ENCODE peak calls at places on chromosomes 6 and 20, in ten cellular contexts. Q, E, Y, L, M, K, I, J, R and W are unnamed samples. For H3K27me3, the result is how much of the 10 kb centered on the place peaks cover.

GRCh38 chr6:146868671-146869209 is 270.0 kb downstream of the ADGB start:
- DNase-seq in L (no peak), R (no peak), Y (no peak), J (no peak), I (no peak), Q (no peak), M (no peak), E (no peak), K (no peak), W (no peak)

GRCh38 chr6:165922309-165922794 is 245.3 kb downstream of the TBXT start:
- DNase-seq in K (no peak), J (no peak), E (no peak), R (no peak), Y (no peak), I (no peak), L (no peak), M (no peak), Q (no peak), W (no peak)

GRCh38 chr20:64277571-64278318 is 22.2 kb downstream of the PCMTD2 start:
- DNase-seq in J (peak), Q (no peak), M (no peak), E (no peak), L (no peak), R (no peak), K (no peak), I (no peak), Y (no peak), W (no peak)

GRCh38 chr6:107116328-107116892 is 1.1 kb upstream of the BEND3 start:
- DNase-seq in R (no peak), Y (no peak), M (no peak), I (no peak), E (peak), Q (no peak), J (peak), L (peak), K (peak), W (no peak)

GRCh38 chr6:70903665-70904452 is 53.0 kb downstream of the B3GAT2 start:
- DNase-seq in M (no peak), I (no peak), R (no peak), L (no peak), Q (no peak), Y (no peak), J (no peak), E (no peak), K (no peak), W (no peak)

GRCh38 chr6:129889580-129889979 is 28.5 kb upstream of the TMEM244 start:
- DNase-seq in I (no peak), J (no peak), M (peak), K (no peak), Q (no peak), L (no peak), R (no peak), Y (no peak), E (no peak), W (no peak)

GRCh38 chr6:27650620-27651370 is 177.9 kb upstream of the ZNF184 start:
- DNase-seq in K (no peak), Y (no peak), E (peak), R (no peak), J (no peak), L (peak), Q (no peak), M (peak), I (no peak), W (no peak)

GRCh38 chr6:75044846-75045245 is 161.0 kb downstream of the COL12A1 start:
- DNase-seq in E (no peak), M (no peak), R (no peak), Y (no peak), K (no peak), I (no peak), Q (no peak), J (no peak), L (no peak), W (no peak)

GRCh38 chr6:159633196-159633595 is 59.8 kb downstream of the SOD2 start:
- DNase-seq in Y (no peak), L (no peak), I (no peak), J (no peak), E (no peak), K (no peak), M (no peak), R (no peak), Q (no peak), W (no peak)

GRCh38 chr6:138724015-138724414 is 49.6 kb upstream of the CCDC28A start:
- DNase-seq in J (no peak), L (no peak), M (no peak), K (no peak), Q (no peak), I (no peak), R (peak), Y (no peak), E (no peak), W (no peak)

GRCh38 chr6:81751388-81752083 is 945 bp downstream of the TENT5A start:
- DNase-seq in L (no peak), K (peak), M (no peak), I (peak), Q (no peak), J (peak), E (peak), Y (peak), R (peak), W (no peak)

GRCh38 chr6:113073611-113074191 is 726.6 kb downstream of the RFPL4B start:
- DNase-seq in J (no peak), M (no peak), Q (no peak), L (no peak), K (no peak), E (no peak), Y (no peak), R (no peak), I (no peak), W (no peak)

GRCh38 chr6:43334466-43335095 is 26.0 kb upstream of the CRIP3 start:
- DNase-seq in M (no peak), R (no peak), J (no peak), Q (no peak), Y (no peak), L (no peak), K (no peak), E (peak), I (no peak), W (peak)

GRCh38 chr6:90103056-90103793 is 193.4 kb downstream of the BACH2 start:
- DNase-seq in M (no peak), Q (no peak), I (no peak), K (no peak), E (no peak), R (no peak), L (no peak), J (no peak), Y (no peak), W (no peak)

GRCh38 chr6:142694054-142694453 is 250.9 kb downstream of the HIVEP2 start:
- DNase-seq in L (no peak), I (no peak), K (no peak), M (no peak), Y (no peak), E (no peak), R (no peak), J (no peak), Q (no peak), W (no peak)

GRCh38 chr6:153167026-153167891 is 36.2 kb upstream of the RGS17 start:
- DNase-seq in M (peak), Y (no peak), E (no peak), Q (no peak), I (no peak), K (no peak), J (no peak), L (no peak), R (no peak), W (no peak)

DNA sequence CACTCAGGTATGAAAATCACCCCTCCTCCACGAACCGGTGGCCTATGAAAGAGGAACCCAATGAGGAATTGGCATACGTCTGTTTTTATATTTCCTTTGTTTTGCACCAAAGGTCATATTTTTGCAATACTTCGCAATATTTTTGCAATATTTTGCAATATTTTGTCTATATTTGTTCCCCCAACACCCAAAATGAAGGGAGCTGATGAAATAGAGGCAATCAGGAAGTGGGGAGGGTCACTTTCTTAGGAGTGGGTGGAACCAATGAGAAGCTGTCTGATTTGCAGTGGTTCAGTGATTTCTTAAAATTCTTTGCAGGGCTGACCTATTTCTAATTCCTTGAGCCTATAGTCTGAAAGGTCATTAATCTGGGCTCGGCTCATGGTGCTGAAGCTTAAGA is 296.7 kb upstream of the TSHZ2 start:
- DNase-seq in Q (no peak), M (no peak), L (no peak), R (no peak), J (no peak), K (no peak), E (no peak), I (no peak), Y (no peak), W (no peak)
- H3K4me3 ChIP-seq in Q (no peak), M (no peak), L (no peak), R (no peak), J (no peak), K (no peak), E (no peak), I (no peak), Y (no peak), W (no peak)

GRCh38 chr20:43563429-43563828 is 4.6 kb downstream of the SGK2 start:
- DNase-seq in E (no peak), I (no peak), Q (no peak), K (no peak), Y (no peak), R (no peak), L (no peak), J (no peak), M (no peak), W (no peak)

GRCh38 chr20:43565758-43566104 is 6.9 kb downstream of the SGK2 start:
- DNase-seq in R (no peak), I (no peak), M (no peak), K (no peak), Y (no peak), Q (no peak), L (no peak), J (no peak), E (no peak), W (no peak)

GRCh38 chr20:43563991-43564390 is 5.2 kb downstream of the SGK2 start:
- DNase-seq in Q (no peak), E (no peak), Y (no peak), I (no peak), R (no peak), J (no peak), K (no peak), L (no peak), M (no peak), W (no peak)

GRCh38 chr20:43564455-43564854 is 5.6 kb downstream of the SGK2 start:
- DNase-seq in I (no peak), R (no peak), Y (no peak), K (no peak), E (no peak), L (no peak), Q (no peak), J (no peak), M (no peak), W (no peak)

DNA sequence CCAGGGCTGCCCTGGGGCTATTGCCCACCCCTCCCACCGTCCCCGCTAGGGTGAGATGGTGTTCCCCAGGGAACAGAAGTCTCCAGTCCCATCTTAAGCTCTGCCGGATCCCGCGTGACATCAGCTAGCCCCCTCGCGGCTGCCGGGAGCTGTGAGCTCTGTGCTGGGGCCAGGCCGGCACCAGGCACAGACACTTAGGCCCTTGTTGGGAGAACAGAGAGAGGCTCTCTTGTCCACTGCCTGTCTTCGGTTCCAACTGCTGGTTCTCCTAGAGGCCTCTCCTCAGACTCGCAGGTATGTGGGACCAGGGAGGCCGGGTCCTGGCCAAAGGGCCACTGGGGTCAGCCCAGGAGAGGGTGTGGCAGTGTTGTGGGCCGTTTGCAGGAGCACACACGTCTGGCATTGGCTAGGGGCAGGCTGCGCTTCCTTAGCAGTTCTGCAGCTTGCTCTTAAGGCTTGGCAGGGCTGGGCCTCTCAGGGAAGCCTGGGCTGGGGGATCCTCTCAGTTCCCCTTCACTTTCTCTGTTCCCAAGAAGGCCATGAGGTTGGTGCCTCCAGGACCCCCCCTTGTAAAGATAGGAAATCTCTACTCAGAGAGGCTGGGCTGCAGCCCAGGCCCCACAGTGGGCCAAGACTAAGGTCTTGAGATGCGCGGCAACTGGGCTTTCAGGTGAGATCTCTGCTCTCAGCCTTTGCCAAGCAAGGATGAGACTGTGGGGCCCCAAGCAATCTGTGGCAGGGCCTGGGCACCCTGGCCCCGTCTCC is 6.3 kb downstream of the SGK2 start:
- DNase-seq in Q (no peak), Y (peak), R (no peak), E (no peak), M (no peak), L (no peak), I (no peak), J (no peak), K (no peak), W (no peak)
- H3K27ac ChIP-seq in Q (no peak), Y (no peak), R (no peak), E (no peak), M (no peak), L (no peak), I (no peak), J (no peak), K (no peak), W (no peak)

GRCh38 chr20:37627060-37627766 is 66.6 kb upstream of the CTNNBL1 start:
- DNase-seq in Y (no peak), J (no peak), L (peak), E (peak), I (no peak), K (no peak), R (no peak), Q (no peak), M (peak), W (peak)

GRCh38 chr20:37630161-37630560 is 63.7 kb upstream of the CTNNBL1 start:
- DNase-seq in K (no peak), Y (no peak), Q (no peak), J (no peak), L (no peak), I (no peak), M (no peak), R (no peak), E (no peak), W (no peak)

GRCh38 chr20:37636212-37636975 is 57.4 kb upstream of the CTNNBL1 start:
- DNase-seq in R (no peak), Q (no peak), Y (no peak), J (no peak), L (no peak), K (no peak), M (no peak), E (no peak), I (no peak), W (no peak)

GRCh38 chr20:37627767-37628130 is 66.1 kb upstream of the CTNNBL1 start:
- DNase-seq in J (no peak), M (no peak), Q (no peak), R (no peak), I (no peak), Y (no peak), L (no peak), K (no peak), E (no peak), W (no peak)

DNA sequence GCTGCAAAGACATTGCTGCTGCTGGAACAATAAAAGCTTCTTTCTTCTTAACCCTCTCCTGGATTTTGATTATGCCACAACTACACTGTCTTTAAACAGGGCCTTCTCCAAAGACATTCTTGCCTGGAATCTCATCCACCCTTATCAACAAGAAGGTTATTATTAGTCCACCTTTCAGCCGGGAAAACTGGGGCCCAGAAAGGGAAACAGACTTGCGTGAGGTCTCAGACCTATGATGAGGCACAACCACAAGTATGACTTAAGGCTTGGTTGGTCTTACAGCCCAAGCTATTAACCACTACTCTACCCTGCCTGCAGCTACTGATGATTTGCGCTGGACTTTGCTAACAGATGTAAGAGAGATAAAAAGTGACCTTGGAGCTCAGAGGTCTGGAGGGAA is 62.8 kb upstream of the CTNNBL1 start:
- DNase-seq in E (no peak), R (no peak), L (no peak), J (no peak), M (no peak), Q (no peak), I (no peak), K (no peak), Y (no peak), W (no peak)
- H3K27me3 ChIP-seq in E (under half), R (under half), L (under half), J (under half), M (under half), Q (under half), I (under half), K (under half), Y (under half), W (under half)

GRCh38 chr20:47814632-47815415 is 29.5 kb upstream of the SULF2 start:
- DNase-seq in M (no peak), I (no peak), E (no peak), K (no peak), Q (no peak), L (no peak), R (no peak), Y (no peak), J (peak), W (no peak)

GRCh38 chr20:47817573-47817972 is 32.3 kb upstream of the SULF2 start:
- DNase-seq in J (no peak), Q (no peak), E (no peak), R (no peak), K (no peak), M (no peak), I (no peak), Y (no peak), L (no peak), W (no peak)

GRCh38 chr20:47816487-47817451 is 31.5 kb upstream of the SULF2 start:
- DNase-seq in I (no peak), L (no peak), J (peak), Y (no peak), Q (no peak), K (no peak), M (no peak), E (no peak), R (no peak), W (no peak)

GRCh38 chr20:47815416-47815806 is 30.1 kb upstream of the SULF2 start:
- DNase-seq in R (no peak), Y (no peak), J (no peak), I (no peak), Q (no peak), E (no peak), M (no peak), L (no peak), K (no peak), W (no peak)

DNA sequence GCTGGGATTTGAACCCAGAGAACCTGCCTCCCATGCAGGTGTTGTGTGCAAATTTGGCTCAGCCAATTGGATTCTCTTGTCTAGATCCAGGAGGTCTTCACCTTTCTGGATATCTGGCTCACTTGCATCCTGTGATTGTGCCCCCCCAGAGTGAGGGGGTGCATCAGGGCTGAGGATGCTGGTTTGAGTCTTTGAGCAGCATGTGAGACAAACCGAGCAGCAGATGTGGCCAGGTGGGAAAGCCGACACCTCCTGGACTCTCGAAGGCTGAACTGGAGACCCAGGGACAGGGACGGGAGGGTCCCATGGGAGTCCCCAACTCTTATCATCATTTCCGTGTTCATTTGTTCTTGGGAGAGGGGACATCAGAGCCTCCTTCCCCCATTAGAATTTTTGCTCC is 30.6 kb upstream of the SULF2 start:
- DNase-seq in E (no peak), Q (no peak), K (no peak), I (no peak), L (no peak), M (no peak), R (no peak), Y (no peak), J (no peak), W (no peak)
- H3K4me3 ChIP-seq in E (no peak), Q (no peak), K (no peak), I (no peak), L (no peak), M (no peak), R (no peak), Y (no peak), J (no peak), W (no peak)

GRCh38 chr6:122790740-122791679 is 2.0 kb downstream of the SMPDL3A start:
- DNase-seq in R (no peak), M (no peak), I (no peak), L (no peak), Q (no peak), Y (no peak), E (no peak), J (no peak), K (no peak), W (no peak)

GRCh38 chr6:122789862-122790739 is 1.0 kb downstream of the SMPDL3A start:
- DNase-seq in K (peak), J (peak), M (no peak), E (no peak), R (no peak), L (no peak), Q (no peak), I (no peak), Y (no peak), W (no peak)

GRCh38 chr6:122788663-122789062 is 395 bp upstream of the SMPDL3A start:
- DNase-seq in L (no peak), K (no peak), R (no peak), J (no peak), E (no peak), Q (no peak), Y (no peak), M (no peak), I (no peak), W (no peak)

GRCh38 chr6:122789078-122789861 is at the start of gene SMPDL3A:
- DNase-seq in E (peak), I (peak), J (peak), L (no peak), R (peak), Y (peak), M (no peak), K (peak), Q (no peak), W (peak)

GRCh38 chr6:122788208-122788607 is 850 bp upstream of the SMPDL3A start:
- DNase-seq in M (no peak), L (no peak), K (no peak), J (no peak), R (no peak), I (no peak), Q (no peak), Y (no peak), E (no peak), W (no peak)
- H3K27ac ChIP-seq in M (no peak), L (no peak), K (no peak), J (peak), R (peak), I (peak), Q (no peak), Y (peak), E (no peak), W (no peak)

GRCh38 chr20:55273149-55273548 is 732.2 kb downstream of the CBLN4 start:
- DNase-seq in M (no peak), E (no peak), R (no peak), Q (no peak), I (no peak), K (no peak), Y (no peak), L (no peak), J (no peak), W (no peak)
- H3K27me3 ChIP-seq in M (under half), E (under half), R (under half), Q (under half), I (under half), K (under half), Y (under half), L (under half), J (under half), W (under half)

DNA sequence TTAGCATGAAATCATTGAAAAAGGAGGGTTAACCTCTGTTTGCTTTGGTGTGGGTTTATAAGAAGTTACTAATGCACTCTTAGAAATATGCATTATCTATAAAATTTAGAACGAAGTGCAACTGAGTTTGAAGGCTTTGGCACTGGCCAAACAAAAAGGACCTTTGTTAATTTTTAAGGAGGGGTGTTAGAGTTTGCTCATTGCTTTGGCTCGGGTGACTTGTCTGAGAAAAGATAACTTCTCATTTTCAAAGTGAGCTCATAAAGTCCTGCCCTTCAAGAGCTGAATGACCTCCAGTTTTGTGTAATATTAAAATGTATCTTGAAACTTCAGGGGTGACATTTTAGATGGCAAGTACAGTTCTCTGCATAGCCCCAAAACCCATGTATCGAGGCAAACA is 25.9 kb downstream of the NEDD9 start:
- DNase-seq in Q (no peak), M (no peak), K (peak), I (no peak), J (no peak), R (no peak), L (no peak), E (no peak), Y (no peak), W (no peak)
- H3K4me3 ChIP-seq in Q (no peak), M (no peak), K (peak), I (no peak), J (no peak), R (no peak), L (no peak), E (no peak), Y (no peak), W (no peak)

GRCh38 chr6:134177236-134177635 is 124.8 kb upstream of the SLC2A12 start:
- DNase-seq in R (no peak), I (no peak), M (no peak), J (no peak), Y (no peak), L (no peak), E (no peak), Q (no peak), K (no peak), W (no peak)
- H3K27ac ChIP-seq in R (peak), I (peak), M (no peak), J (peak), Y (peak), L (no peak), E (no peak), Q (peak), K (peak), W (no peak)